ENCODE peak calls at places on chromosomes 11 and 22, in six cellular contexts. R is stomach, V is GM23338, C is GM12891, L is H1, H is sigmoid colon. K is an unnamed sample.

GRCh38 chr11:134050541-134051383 is 18.1 kb upstream of the JAM3 start:
- DNase-seq in R (peak), V (peak), C (peak), L (no peak), H (peak), K (peak)

GRCh38 chr22:20546541-20546950 is 39.1 kb downstream of the MED15 start:
- DNase-seq in R (no peak), V (no peak), C (no peak), L (no peak), H (peak), K (no peak)

GRCh38 chr11:128711136-128711535 is 17.3 kb downstream of the FLI1 start:
- DNase-seq in R (no peak), V (no peak), C (no peak), L (no peak), H (no peak), K (no peak)

GRCh38 chr11:130638624-130639023 is 190.2 kb downstream of the ADAMTS15 start:
- DNase-seq in R (no peak), V (no peak), C (no peak), L (no peak), H (no peak), K (no peak)

GRCh38 chr11:11706022-11706421 is 84.2 kb upstream of the GALNT18 start:
- DNase-seq in R (no peak), V (peak), C (no peak), L (no peak), H (peak), K (no peak)

GRCh38 chr11:125494987-125495725 is 909 bp downstream of the FEZ1 start:
- DNase-seq in R (no peak), V (peak), C (peak), L (no peak), H (peak), K (no peak)

GRCh38 chr11:7573193-7573557 is 59.4 kb downstream of the PPFIBP2 start:
- DNase-seq in R (no peak), V (no peak), C (no peak), L (no peak), H (no peak), K (no peak)

GRCh38 chr11:77299528-77299993 is 1.9 kb downstream of the GDPD4 start:
- DNase-seq in R (peak), V (no peak), C (no peak), L (no peak), H (no peak), K (no peak)

GRCh38 chr22:30826670-30827355 is 132.1 kb downstream of the OSBP2 start:
- DNase-seq in R (peak), V (no peak), C (no peak), L (no peak), H (no peak), K (peak)

GRCh38 chr11:68727783-68728182 is 23.5 kb downstream of the TESMIN start:
- DNase-seq in R (no peak), V (no peak), C (no peak), L (no peak), H (no peak), K (no peak)

GRCh38 chr11:26780686-26781085 is 58.8 kb upstream of the SLC5A12 start:
- DNase-seq in R (no peak), V (no peak), C (no peak), L (no peak), H (no peak), K (no peak)

GRCh38 chr11:115581871-115582639 is 77.8 kb upstream of the CADM1 start:
- DNase-seq in R (no peak), V (peak), C (no peak), L (peak), H (no peak), K (no peak)

GRCh38 chr11:76561245-76561644 is 109.3 kb downstream of the LRRC32 start:
- DNase-seq in R (no peak), V (no peak), C (no peak), L (no peak), H (no peak), K (no peak)

GRCh38 chr11:119315139-119316016 is 1.6 kb downstream of the MCAM start:
- DNase-seq in R (no peak), V (peak), C (no peak), L (no peak), H (peak), K (no peak)

GRCh38 chr11:121112498-121113455 is 11.7 kb downstream of the TECTA start:
- DNase-seq in R (peak), V (peak), C (peak), L (peak), H (peak), K (no peak)

GRCh38 chr11:24163146-24163545 is 333.7 kb upstream of the LUZP2 start:
- DNase-seq in R (no peak), V (no peak), C (no peak), L (no peak), H (no peak), K (no peak)

DNA sequence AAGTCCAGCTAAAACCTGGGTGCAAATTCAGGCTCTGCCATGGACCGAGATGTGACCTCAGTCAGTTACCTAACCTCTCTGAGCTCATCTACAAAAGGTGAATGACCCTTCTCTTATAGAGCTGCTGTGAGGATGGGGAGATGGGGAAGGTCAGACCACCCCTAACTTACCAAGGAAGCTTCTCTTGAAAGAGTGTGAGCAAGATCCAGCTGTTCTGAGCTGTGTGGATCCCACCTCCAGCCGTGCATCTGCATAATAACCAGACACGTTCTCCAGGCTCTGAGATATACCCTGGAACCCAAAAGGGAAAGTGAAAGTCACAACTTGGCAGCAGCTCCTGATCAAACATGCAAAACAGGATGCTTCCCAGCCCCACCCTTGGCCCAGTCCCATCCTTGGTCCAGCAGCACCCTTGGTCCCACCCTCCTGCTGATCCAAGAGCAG is at the start of gene APOL3:
- DNase-seq in R (peak), V (no peak), C (no peak), L (no peak), H (peak), K (peak)
- TF ChIP-seq POLR2AphosphoS5 in R (peak), V (no peak), C (no peak), L (no peak), H (peak), K (peak)

DNA sequence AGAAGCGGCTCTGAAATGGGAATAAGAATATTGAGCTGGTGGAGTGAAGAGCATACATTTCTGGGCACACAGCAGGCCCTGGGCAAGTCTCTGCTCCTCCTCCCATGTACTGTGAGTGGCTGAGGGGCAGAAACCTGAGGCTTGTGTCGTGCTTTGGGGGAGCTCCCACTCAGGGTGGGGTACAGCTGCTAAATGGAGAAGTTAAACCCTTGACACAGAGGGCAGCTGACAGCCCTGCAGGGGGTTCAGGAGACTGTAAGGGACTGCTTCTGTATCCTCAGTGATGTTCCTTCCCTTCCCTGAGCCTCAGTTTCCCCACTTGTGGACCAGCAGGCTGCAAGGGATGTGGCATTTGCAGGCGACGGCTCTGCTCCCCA is 15.6 kb downstream of the SYNGR1 start:
- DNase-seq in R (no peak), V (no peak), C (no peak), L (no peak), H (no peak), K (no peak)
- TF ChIP-seq POLR2AphosphoS5 in R (no peak), V (no peak), C (no peak), L (no peak), H (no peak), K (no peak)

GRCh38 chr11:64734786-64735761 is 8.9 kb downstream of the RASGRP2 start:
- DNase-seq in R (no peak), V (no peak), C (no peak), L (no peak), H (no peak), K (no peak)
- TF ChIP-seq POLR2AphosphoS5 in R (no peak), V (no peak), C (no peak), L (no peak), H (no peak), K (no peak)

GRCh38 chr11:67410369-67410831 is 5.1 kb upstream of the CARNS1 start:
- DNase-seq in R (no peak), V (no peak), C (no peak), L (no peak), H (no peak), K (no peak)

GRCh38 chr11:67408437-67409200 is 4.7 kb downstream of the TBC1D10C start:
- DNase-seq in R (no peak), V (no peak), C (no peak), L (no peak), H (no peak), K (no peak)

GRCh38 chr11:67410984-67411784 is 4.3 kb upstream of the CARNS1 start:
- DNase-seq in R (no peak), V (no peak), C (no peak), L (no peak), H (no peak), K (no peak)

GRCh38 chr11:67409261-67409666 is 5.4 kb downstream of the TBC1D10C start:
- DNase-seq in R (peak), V (no peak), C (peak), L (no peak), H (no peak), K (no peak)

DNA sequence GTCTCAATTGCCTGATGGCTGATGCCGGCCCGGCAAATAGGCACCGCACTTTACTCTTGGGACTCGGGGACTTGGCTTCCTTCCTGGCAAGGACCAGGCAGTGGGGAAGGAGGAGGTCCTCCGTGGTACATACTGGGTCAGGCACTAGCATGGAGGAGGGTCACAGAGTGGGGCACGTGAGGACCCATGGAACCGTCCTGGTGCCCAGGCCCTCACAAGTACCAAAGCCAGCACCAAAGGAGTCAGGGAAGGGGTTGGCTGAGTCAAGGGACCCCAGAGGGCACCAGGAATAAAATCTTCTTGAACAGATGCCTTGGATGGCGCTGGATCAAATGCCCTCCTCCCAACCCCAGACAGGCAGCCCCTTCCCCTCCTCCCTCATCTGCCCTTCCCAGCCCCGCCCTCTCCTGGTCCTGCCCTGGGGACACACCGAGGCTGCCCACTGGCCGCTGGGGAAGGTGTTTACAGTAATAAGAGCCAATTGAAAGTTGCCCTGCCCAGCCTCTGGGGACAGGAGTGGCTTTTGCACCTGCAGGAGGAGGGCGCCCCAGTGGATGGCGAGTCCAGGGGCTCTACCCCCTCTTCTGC is 5.6 kb upstream of the CARNS1 start:
- DNase-seq in R (peak), V (peak), C (no peak), L (peak), H (no peak), K (no peak)
- TF ChIP-seq POLR2AphosphoS5 in R (no peak), V (peak), C (no peak), L (no peak), H (no peak), K (no peak)

GRCh38 chr22:21652010-21652546 is 10.0 kb downstream of the SDF2L1 start:
- DNase-seq in R (peak), V (peak), C (peak), L (no peak), H (peak), K (peak)
- TF ChIP-seq POLR2AphosphoS5 in R (no peak), V (peak), C (peak), L (no peak), H (no peak), K (no peak)

GRCh38 chr11:69752890-69753289 is 22.3 kb downstream of the FGF4 start:
- DNase-seq in R (no peak), V (no peak), C (no peak), L (no peak), H (no peak), K (no peak)

GRCh38 chr11:69750875-69751597 is 24.1 kb downstream of the FGF4 start:
- DNase-seq in R (no peak), V (no peak), C (no peak), L (no peak), H (no peak), K (no peak)

GRCh38 chr11:69746780-69747742 is 28.1 kb downstream of the FGF4 start:
- DNase-seq in R (no peak), V (no peak), C (no peak), L (no peak), H (no peak), K (no peak)

GRCh38 chr11:69748637-69749036 is 26.5 kb downstream of the FGF4 start:
- DNase-seq in R (no peak), V (no peak), C (no peak), L (no peak), H (no peak), K (no peak)

DNA sequence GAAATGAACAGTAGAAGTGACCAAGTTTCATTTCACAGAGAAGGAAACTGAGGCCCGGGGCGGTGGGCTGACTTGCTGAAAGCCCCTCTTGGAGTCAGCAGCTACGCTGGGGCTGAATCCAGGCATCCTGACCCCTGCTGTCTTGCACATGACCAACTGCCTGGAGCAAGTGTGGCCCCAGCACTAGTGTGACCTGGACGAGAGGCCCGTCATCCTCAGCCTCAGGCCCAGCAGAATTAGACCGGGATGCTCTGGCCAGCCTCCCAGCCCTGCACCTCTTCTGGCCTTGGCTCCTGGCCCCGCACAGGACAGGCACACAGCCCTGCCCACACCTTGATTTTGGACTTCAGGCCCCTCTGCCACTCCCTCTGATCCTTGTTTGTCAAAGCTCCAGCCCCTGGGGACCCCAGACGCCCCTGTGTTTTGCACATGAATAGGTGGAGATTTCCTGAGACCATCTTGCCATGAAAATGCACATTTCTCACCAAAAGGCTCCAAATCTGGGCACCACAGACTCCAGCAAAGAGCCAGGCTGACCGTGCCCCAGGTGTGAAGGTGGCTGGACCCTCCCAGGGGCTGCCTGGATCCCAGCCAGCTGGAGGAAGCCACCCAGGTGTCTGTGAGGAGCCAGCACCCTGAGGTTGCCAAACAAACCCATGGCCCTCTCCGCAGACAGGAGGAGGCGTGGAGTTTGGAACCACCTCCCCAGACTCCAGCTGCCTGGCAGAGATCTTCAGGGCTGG is 24.9 kb downstream of the FGF4 start:
- DNase-seq in R (no peak), V (no peak), C (no peak), L (no peak), H (no peak), K (no peak)
- TF ChIP-seq POLR2AphosphoS5 in R (no peak), V (no peak), C (no peak), L (no peak), H (no peak), K (no peak)